ENCODE peak calls at places on chromosomes 16 and 17, in five cellular contexts. H, W, T, R and Z are unnamed samples.

GRCh38 chr16:69934751-69935150 is 16.4 kb upstream of the CLEC18A start:
- DNase-seq in H (no peak), T (no peak), W (no peak), R (no peak), Z (no peak)

GRCh38 chr16:89633064-89633631 is 19.7 kb downstream of the DPEP1 start:
- DNase-seq in H (peak), W (no peak), R (peak), T (no peak), Z (peak)

GRCh38 chr16:900211-900610 is 70.6 kb downstream of the LMF1 start:
- DNase-seq in T (no peak), H (no peak), R (no peak), W (no peak), Z (no peak)

GRCh38 chr17:13509561-13509960 is 92.2 kb downstream of the HS3ST3A1 start:
- DNase-seq in R (no peak), H (peak), W (no peak), T (peak), Z (no peak)

GRCh38 chr17:41284546-41284945 is 9.0 kb downstream of the KRTAP9-7 start:
- DNase-seq in R (no peak), T (no peak), W (no peak), H (no peak), Z (no peak)

GRCh38 chr17:48545022-48545376 is at the start of gene HOXB2:
- DNase-seq in T (peak), W (no peak), R (no peak), H (peak), Z (no peak)

GRCh38 chr17:63545302-63545928 is 4.9 kb upstream of the DCAF7 start:
- DNase-seq in W (no peak), R (no peak), T (peak), H (no peak), Z (no peak)

GRCh38 chr17:8916470-8916869 is 49.0 kb upstream of the PIK3R6 start:
- DNase-seq in R (no peak), T (no peak), W (no peak), H (no peak), Z (no peak)

GRCh38 chr16:23434380-23434779 is 18.6 kb downstream of the COG7 start:
- DNase-seq in R (peak), T (peak), H (peak), W (peak), Z (peak)

GRCh38 chr17:8797621-8798175 is 1.5 kb downstream of the MFSD6L start:
- DNase-seq in T (no peak), R (no peak), W (no peak), H (no peak), Z (no peak)

GRCh38 chr16:15949210-15950166 is at the start of gene ABCC1:
- DNase-seq in W (peak), H (no peak), T (peak), R (peak), Z (no peak)

GRCh38 chr17:34651267-34651955 is 72.0 kb downstream of the TMEM132E start:
- DNase-seq in W (no peak), H (no peak), T (no peak), R (no peak), Z (no peak)

GRCh38 chr17:72884066-72884465 is 208.4 kb downstream of the SLC39A11 start:
- DNase-seq in H (no peak), W (no peak), T (no peak), R (no peak), Z (no peak)

GRCh38 chr17:42097691-42098661 is at the start of gene ZNF385C:
- DNase-seq in H (no peak), R (no peak), T (no peak), W (no peak), Z (no peak)

GRCh38 chr16:49366669-49367068 is 6.9 kb upstream of the C16orf78 start:
- DNase-seq in T (no peak), R (no peak), W (no peak), H (no peak), Z (no peak)

DNA sequence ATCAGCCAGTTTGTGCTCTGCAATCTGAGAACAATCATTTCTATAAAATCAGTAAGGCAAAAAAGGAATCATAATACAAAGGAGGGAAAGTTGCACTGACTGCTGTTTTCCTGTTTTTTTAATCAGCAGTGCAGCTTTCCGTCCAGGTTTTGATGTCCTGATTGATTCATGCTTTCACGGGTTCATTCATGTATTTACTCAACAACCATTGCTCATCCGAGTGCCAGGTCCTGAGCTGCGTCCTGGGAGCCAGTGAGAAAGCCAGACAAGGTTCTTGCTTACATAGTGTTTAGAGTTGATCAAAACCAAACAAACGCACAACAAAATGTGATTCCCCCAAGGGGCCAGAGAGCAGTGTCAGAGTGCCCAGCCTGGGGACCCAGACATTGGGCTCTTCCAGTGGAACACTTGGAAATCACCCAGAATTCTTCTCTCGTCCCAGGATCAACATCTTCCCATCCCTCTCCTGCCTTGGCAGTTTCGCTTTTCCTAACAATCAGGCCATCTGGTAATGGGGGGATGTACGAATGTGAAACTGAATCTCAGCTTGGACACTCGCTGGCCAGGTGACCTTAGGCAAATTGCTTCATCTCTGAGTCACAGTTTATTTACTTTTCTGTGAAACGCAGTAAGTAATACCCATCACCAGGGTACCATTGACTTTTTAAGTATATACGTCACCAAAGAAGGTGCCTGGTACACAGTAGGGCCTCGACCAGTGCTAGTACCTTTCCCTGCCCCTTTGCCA is 13.3 kb upstream of the C1QL1 start:
- DNase-seq in W (no peak), T (peak), R (peak), H (peak), Z (peak)
- TF ChIP-seq CTCF in W (no peak), T (no peak), R (no peak), H (no peak), Z (no peak)

GRCh38 chr17:1360975-1361374 is 39.0 kb downstream of the YWHAE start:
- DNase-seq in H (no peak), W (no peak), T (no peak), R (no peak), Z (no peak)
- TF ChIP-seq CTCF in H (no peak), W (peak), T (no peak), R (no peak), Z (no peak)

DNA sequence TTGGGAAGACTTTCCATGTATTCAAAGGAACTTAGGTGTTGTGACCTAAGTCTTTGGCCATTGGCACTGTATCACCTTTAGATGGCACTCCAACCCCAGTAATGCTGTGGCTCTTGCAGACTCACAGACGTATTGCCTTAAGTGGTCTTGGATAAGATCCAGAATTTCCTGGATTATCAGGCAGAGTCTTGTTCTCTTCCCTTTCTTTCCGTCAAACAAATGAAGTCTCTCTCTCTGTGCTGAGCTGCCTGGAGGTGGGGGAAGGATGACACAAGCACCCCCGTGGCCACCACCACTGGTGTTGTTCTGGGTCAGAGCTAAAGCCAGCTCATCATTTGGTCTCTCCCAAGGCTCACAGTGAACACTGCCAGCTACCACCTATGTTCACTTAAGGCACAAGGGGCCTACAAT is 789.9 kb upstream of the KIF2B start:
- DNase-seq in T (peak), W (peak), R (peak), H (peak), Z (no peak)
- TF ChIP-seq CTCF in T (peak), W (peak), R (no peak), H (peak), Z (no peak)

GRCh38 chr16:11506816-11507305 is 79.9 kb downstream of the LITAF start:
- DNase-seq in R (no peak), T (no peak), H (no peak), W (no peak), Z (no peak)
- TF ChIP-seq CTCF in R (no peak), T (no peak), H (no peak), W (no peak), Z (no peak)

DNA sequence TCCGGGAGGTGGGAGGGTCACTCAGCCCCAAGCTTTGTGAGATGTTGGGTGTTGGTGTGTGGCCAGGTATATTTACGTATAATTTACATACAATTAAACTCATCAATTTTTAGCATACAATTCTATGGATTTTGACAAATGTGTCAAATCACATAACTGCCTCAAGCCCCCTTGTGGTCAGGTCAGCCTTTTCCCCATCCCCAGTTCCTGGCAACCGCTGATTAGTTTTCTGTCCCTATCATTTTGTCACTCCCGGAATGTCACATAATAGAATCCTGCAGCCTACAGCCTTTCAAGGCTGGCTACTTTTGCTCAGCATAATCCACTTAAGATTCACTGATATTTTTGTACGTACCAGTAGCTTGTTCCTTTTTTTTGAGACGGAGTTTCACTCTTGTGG is 19.4 kb upstream of the RAI1 start:
- DNase-seq in T (no peak), W (no peak), H (no peak), R (no peak), Z (no peak)
- TF ChIP-seq CTCF in T (no peak), W (peak), H (peak), R (no peak), Z (no peak)